ENCODE peak calls at places on chromosome 16, in five cellular contexts. B, P, S, E and J are unnamed samples.

GRCh38 chr16:30382398-30383015 is at the start of gene SEPTIN1:
- DNase-seq in S (no peak), E (peak; percentile 40), B (no peak), P (no peak), J (no peak)

GRCh38 chr16:24539850-24540484 is 601 bp downstream of the RBBP6 start:
- DNase-seq in S (peak; percentile 58), E (no peak), B (no peak), P (no peak), J (no peak)

GRCh38 chr16:66382966-66383299 is 16.4 kb downstream of the CDH5 start:
- DNase-seq in B (no peak), P (peak; percentile 41), S (no peak), E (no peak), J (no peak)

GRCh38 chr16:75088226-75088625 is 28.4 kb downstream of the LDHD start:
- DNase-seq in B (no peak), P (no peak), S (no peak), E (no peak), J (no peak)

GRCh38 chr16:46801428-46802049 is 29.4 kb downstream of the C16orf87 start:
- DNase-seq in P (peak; percentile 43), B (no peak), S (no peak), E (no peak), J (no peak)

GRCh38 chr16:80273635-80274538 is 266.9 kb upstream of the DYNLRB2 start:
- DNase-seq in B (no peak), P (no peak), E (no peak), S (no peak), J (no peak)

GRCh38 chr16:24208710-24209109 is 47.4 kb upstream of the CACNG3 start:
- DNase-seq in B (no peak), S (no peak), E (no peak), P (no peak), J (no peak)

GRCh38 chr16:3012828-3013420 is at the start of gene CLDN9:
- DNase-seq in B (no peak), S (peak; percentile 45), E (no peak), P (no peak), J (no peak)

GRCh38 chr16:77780378-77780837 is 8.0 kb upstream of the VAT1L start:
- DNase-seq in S (no peak), E (no peak), P (peak; percentile 46), B (no peak), J (peak; percentile 10)

GRCh38 chr16:2692948-2693651 is 10.8 kb downstream of the KCTD5 start:
- DNase-seq in E (no peak), S (peak; percentile 25), B (no peak), P (no peak), J (no peak)

GRCh38 chr16:3243882-3244281 is 8.9 kb upstream of the ZNF200 start:
- DNase-seq in B (no peak), S (no peak), E (no peak), P (no peak), J (no peak)

GRCh38 chr16:31529398-31530312 is 2.0 kb downstream of the AHSP start:
- DNase-seq in S (peak; percentile 50), E (no peak), B (no peak), P (no peak), J (no peak)

GRCh38 chr16:85826686-85827247 is 27.3 kb downstream of the COX4I1 start:
- DNase-seq in P (no peak), E (no peak), B (no peak), S (no peak), J (no peak)

GRCh38 chr16:85832578-85833539 is 33.4 kb downstream of the COX4I1 start:
- DNase-seq in S (no peak), P (no peak), B (no peak), E (no peak), J (no peak)

GRCh38 chr16:85828166-85828565 is 28.7 kb downstream of the COX4I1 start:
- DNase-seq in S (no peak), B (no peak), E (no peak), P (no peak), J (no peak)

GRCh38 chr16:85829266-85829665 is 29.8 kb downstream of the COX4I1 start:
- DNase-seq in E (no peak), B (no peak), P (no peak), S (no peak), J (no peak)

GRCh38 chr16:85829751-85830445 is 30.4 kb downstream of the COX4I1 start:
- DNase-seq in S (no peak), B (no peak), P (no peak), E (no peak), J (no peak)
- TF ChIP-seq POLR2AphosphoS5 in S (no peak), B (no peak), P (no peak), E (no peak), J (no peak)

GRCh38 chr16:50537533-50538290 is 10.5 kb upstream of the NKD1 start:
- DNase-seq in B (no peak), E (no peak), P (no peak), S (no peak), J (no peak)

GRCh38 chr16:50540711-50541007 is 7.5 kb upstream of the NKD1 start:
- DNase-seq in E (no peak), P (no peak), B (no peak), S (no peak), J (no peak)

GRCh38 chr16:50539053-50539615 is 9.1 kb upstream of the NKD1 start:
- DNase-seq in E (no peak), P (peak; percentile 99), S (no peak), B (no peak), J (no peak)

GRCh38 chr16:50538411-50539052 is 9.7 kb upstream of the NKD1 start:
- DNase-seq in S (no peak), E (no peak), B (no peak), P (no peak), J (no peak)

GRCh38 chr16:50539822-50540710 is 8.1 kb upstream of the NKD1 start:
- DNase-seq in S (no peak), P (peak; percentile 52), B (no peak), E (no peak), J (no peak)
- TF ChIP-seq SRF in S (no peak), P (no peak), B (no peak), E (no peak), J (no peak)

GRCh38 chr16:68244903-68245853 is at the start of gene PLA2G15:
- DNase-seq in P (peak; percentile 87), E (no peak), B (peak; percentile 70), S (peak; percentile 96), J (peak; percentile 83)
- TF ChIP-seq SIN3A in P (peak; percentile 96), E (peak; percentile 34), B (peak; percentile 91), S (peak; percentile 58), J (no peak)

GRCh38 chr16:12184419-12184831 is 207.9 kb downstream of the SNX29 start:
- DNase-seq in E (no peak), S (no peak), P (no peak), B (no peak), J (no peak)

GRCh38 chr16:12185563-12185962 is 209.0 kb downstream of the SNX29 start:
- DNase-seq in S (no peak), E (no peak), B (no peak), P (no peak), J (no peak)

GRCh38 chr16:12187939-12188673 is 211.6 kb downstream of the SNX29 start:
- DNase-seq in E (no peak), P (peak; percentile 59), S (no peak), B (no peak), J (no peak)

GRCh38 chr16:12188674-12189249 is 212.2 kb downstream of the SNX29 start:
- DNase-seq in P (no peak), E (no peak), B (no peak), S (no peak), J (no peak)

GRCh38 chr16:12186774-12187335 is 210.3 kb downstream of the SNX29 start:
- DNase-seq in P (no peak), E (no peak), S (no peak), B (no peak), J (no peak)
- TF ChIP-seq POLR2AphosphoS5 in P (no peak), E (no peak), S (no peak), B (no peak), J (no peak)

GRCh38 chr16:12502671-12503070 is 301.0 kb downstream of the CPPED1 start:
- DNase-seq in P (no peak), S (no peak), E (no peak), B (no peak), J (no peak)

GRCh38 chr16:12504312-12504711 is 299.4 kb downstream of the CPPED1 start:
- DNase-seq in P (no peak), E (no peak), B (no peak), S (no peak), J (no peak)

GRCh38 chr16:12501727-12502457 is 301.8 kb downstream of the CPPED1 start:
- DNase-seq in S (no peak), E (no peak), B (no peak), P (no peak), J (no peak)

GRCh38 chr16:12500771-12501170 is 302.9 kb downstream of the CPPED1 start:
- DNase-seq in S (no peak), B (no peak), P (no peak), E (no peak), J (no peak)

GRCh38 chr16:12503201-12503600 is 300.5 kb downstream of the CPPED1 start:
- DNase-seq in S (no peak), E (no peak), P (no peak), B (no peak), J (no peak)
- TF ChIP-seq SRF in S (no peak), E (no peak), P (no peak), B (no peak), J (no peak)

GRCh38 chr16:87231295-87231694 is 85.9 kb downstream of the C16orf95 start:
- DNase-seq in S (no peak), P (no peak), B (no peak), E (no peak), J (no peak)
- TF ChIP-seq SIN3A in S (no peak), P (no peak), B (no peak), E (no peak), J (no peak)

DNA sequence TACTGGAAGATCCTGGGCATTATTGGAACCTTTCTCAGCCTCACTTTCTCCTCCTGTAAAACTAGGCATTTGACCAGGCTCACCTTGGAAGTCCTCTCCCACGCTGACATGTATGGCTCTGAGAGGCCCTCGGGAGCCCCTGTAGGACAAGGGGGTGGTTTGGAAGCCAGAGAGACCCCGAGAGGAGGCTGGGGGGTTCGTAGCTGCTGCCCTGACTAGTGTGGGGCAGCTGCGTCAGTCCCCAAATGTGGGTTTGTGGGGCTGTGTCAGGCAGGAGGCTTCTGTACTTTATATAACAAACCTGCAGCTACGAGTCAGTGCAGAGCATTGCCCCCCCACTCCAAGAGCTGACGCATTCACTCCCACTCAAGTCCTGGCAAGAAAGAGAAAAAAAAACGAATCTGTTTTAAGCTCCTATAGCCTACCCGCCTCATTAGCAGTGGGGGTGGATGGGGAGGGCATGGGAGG is 1.8 kb downstream of the CX3CL1 start:
- DNase-seq in S (no peak), E (no peak), P (no peak), B (no peak), J (no peak)
- TF ChIP-seq POLR2AphosphoS5 in S (no peak), E (no peak), P (no peak), B (no peak), J (no peak)

DNA sequence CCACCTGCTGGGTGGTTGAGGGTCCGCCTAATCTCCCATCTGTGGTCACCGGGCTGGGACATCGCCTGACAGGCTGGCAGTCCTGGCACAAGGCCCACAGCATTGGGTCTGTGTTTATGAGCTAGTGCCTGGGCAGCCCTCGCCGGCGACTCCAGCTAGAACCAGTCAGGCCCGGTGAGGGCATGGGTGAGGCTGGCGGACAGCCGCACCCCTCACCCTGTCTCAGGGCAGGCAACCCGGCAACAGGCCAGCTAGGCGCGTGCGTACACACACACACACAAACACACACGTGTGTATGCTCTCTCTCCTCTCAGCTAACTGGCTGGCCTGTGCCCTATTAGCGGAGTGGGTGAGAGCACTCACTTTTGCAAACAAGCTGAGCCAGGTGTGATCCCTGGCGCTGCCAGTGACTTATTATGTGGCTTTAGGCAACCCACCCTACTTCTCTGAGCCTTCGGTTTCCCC is 10.4 kb downstream of the HSD11B2 start:
- DNase-seq in B (no peak), P (no peak), E (no peak), S (no peak), J (no peak)
- TF ChIP-seq SRF in B (no peak), P (no peak), E (no peak), S (no peak), J (no peak)